ENCODE peak calls at places on chromosomes 3 and 15, in nine cellular contexts. One of them, this sample, is unnamed.

GRCh38 chr3:9390265-9390888 is 7.0 kb upstream of the SETD5 start:
- DNase-seq in GM06990: no peak
- DNase-seq in GM23338: no peak
- DNase-seq in A549: no peak
- DNase-seq in thoracic aorta: no peak
- DNase-seq in OCI-LY7: no peak
- DNase-seq in ascending aorta: no peak
- DNase-seq in NB4: peak
- DNase-seq in mammary epithelial cell: no peak
- DNase-seq in this sample: no peak

GRCh38 chr3:129487183-129487867 is 41.1 kb upstream of the RHO start:
- DNase-seq in thoracic aorta: no peak
- DNase-seq in OCI-LY7: no peak
- DNase-seq in ascending aorta: no peak
- DNase-seq in A549: no peak
- DNase-seq in GM06990: no peak
- DNase-seq in NB4: no peak
- DNase-seq in mammary epithelial cell: no peak
- DNase-seq in GM23338: no peak
- DNase-seq in this sample: no peak

GRCh38 chr3:36447063-36447462 is 66.8 kb downstream of the STAC start:
- DNase-seq in GM06990: no peak
- DNase-seq in thoracic aorta: no peak
- DNase-seq in NB4: no peak
- DNase-seq in GM23338: no peak
- DNase-seq in mammary epithelial cell: no peak
- DNase-seq in ascending aorta: no peak
- DNase-seq in OCI-LY7: no peak
- DNase-seq in A549: peak
- DNase-seq in this sample: no peak

GRCh38 chr3:46208167-46208704 is at the start of gene CCR1:
- DNase-seq in GM23338: peak
- DNase-seq in thoracic aorta: no peak
- DNase-seq in ascending aorta: no peak
- DNase-seq in A549: peak
- DNase-seq in GM06990: peak
- DNase-seq in OCI-LY7: peak
- DNase-seq in NB4: peak
- DNase-seq in mammary epithelial cell: peak
- DNase-seq in this sample: peak

GRCh38 chr3:138227650-138228049 is 40.5 kb downstream of the ARMC8 start:
- DNase-seq in GM06990: no peak
- DNase-seq in A549: no peak
- DNase-seq in GM23338: no peak
- DNase-seq in thoracic aorta: no peak
- DNase-seq in NB4: no peak
- DNase-seq in ascending aorta: no peak
- DNase-seq in mammary epithelial cell: no peak
- DNase-seq in OCI-LY7: no peak
- DNase-seq in this sample: no peak

GRCh38 chr3:8523041-8523440 is 21.4 kb downstream of the LMCD1 start:
- DNase-seq in mammary epithelial cell: no peak
- DNase-seq in GM06990: no peak
- DNase-seq in thoracic aorta: no peak
- DNase-seq in ascending aorta: no peak
- DNase-seq in A549: no peak
- DNase-seq in GM23338: no peak
- DNase-seq in OCI-LY7: no peak
- DNase-seq in NB4: no peak
- DNase-seq in this sample: no peak

GRCh38 chr3:170724599-170724998 is 138.7 kb upstream of the SLC7A14 start:
- DNase-seq in A549: no peak
- DNase-seq in ascending aorta: no peak
- DNase-seq in OCI-LY7: no peak
- DNase-seq in GM06990: no peak
- DNase-seq in GM23338: no peak
- DNase-seq in thoracic aorta: no peak
- DNase-seq in mammary epithelial cell: peak
- DNase-seq in NB4: peak
- DNase-seq in this sample: no peak

GRCh38 chr15:60591491-60592385 is 112.8 kb upstream of the ICE2 start:
- DNase-seq in OCI-LY7: peak
- DNase-seq in GM06990: peak
- DNase-seq in A549: peak
- DNase-seq in thoracic aorta: no peak
- DNase-seq in ascending aorta: no peak
- DNase-seq in GM23338: peak
- DNase-seq in mammary epithelial cell: peak
- DNase-seq in NB4: no peak
- DNase-seq in this sample: peak

GRCh38 chr3:30952786-30953185 is 58.3 kb upstream of the GADL1 start:
- DNase-seq in thoracic aorta: no peak
- DNase-seq in GM23338: no peak
- DNase-seq in mammary epithelial cell: peak
- DNase-seq in GM06990: no peak
- DNase-seq in ascending aorta: no peak
- DNase-seq in NB4: peak
- DNase-seq in A549: no peak
- DNase-seq in OCI-LY7: no peak
- DNase-seq in this sample: no peak

GRCh38 chr3:66441124-66441523 is 59.7 kb downstream of the LRIG1 start:
- DNase-seq in NB4: no peak
- DNase-seq in mammary epithelial cell: peak
- DNase-seq in thoracic aorta: no peak
- DNase-seq in OCI-LY7: no peak
- DNase-seq in ascending aorta: no peak
- DNase-seq in A549: no peak
- DNase-seq in GM23338: peak
- DNase-seq in GM06990: no peak
- DNase-seq in this sample: no peak

GRCh38 chr3:126961191-126961790 is 21.6 kb upstream of the PLXNA1 start:
- DNase-seq in GM06990: no peak
- DNase-seq in GM23338: no peak
- DNase-seq in A549: no peak
- DNase-seq in mammary epithelial cell: peak
- DNase-seq in thoracic aorta: peak
- DNase-seq in ascending aorta: peak
- DNase-seq in OCI-LY7: no peak
- DNase-seq in NB4: no peak
- DNase-seq in this sample: peak

GRCh38 chr3:72306800-72307341 is 521.9 kb upstream of the PROK2 start:
- DNase-seq in GM23338: peak
- DNase-seq in NB4: no peak
- DNase-seq in thoracic aorta: no peak
- DNase-seq in GM06990: no peak
- DNase-seq in A549: no peak
- DNase-seq in ascending aorta: no peak
- DNase-seq in OCI-LY7: no peak
- DNase-seq in mammary epithelial cell: no peak
- DNase-seq in this sample: no peak

GRCh38 chr3:25831578-25831977 is 41.7 kb downstream of the OXSM start:
- DNase-seq in A549: peak
- DNase-seq in NB4: peak
- DNase-seq in ascending aorta: no peak
- DNase-seq in OCI-LY7: peak
- DNase-seq in GM23338: peak
- DNase-seq in mammary epithelial cell: peak
- DNase-seq in GM06990: no peak
- DNase-seq in thoracic aorta: no peak
- DNase-seq in this sample: peak

GRCh38 chr3:65558821-65559220 is 479.9 kb downstream of the MAGI1 start:
- DNase-seq in OCI-LY7: no peak
- DNase-seq in GM06990: no peak
- DNase-seq in mammary epithelial cell: no peak
- DNase-seq in GM23338: no peak
- DNase-seq in thoracic aorta: no peak
- DNase-seq in A549: no peak
- DNase-seq in NB4: no peak
- DNase-seq in ascending aorta: no peak
- DNase-seq in this sample: no peak

GRCh38 chr3:106611841-106612240 is 743.0 kb upstream of the CBLB start:
- DNase-seq in A549: no peak
- DNase-seq in mammary epithelial cell: no peak
- DNase-seq in NB4: no peak
- DNase-seq in GM23338: no peak
- DNase-seq in OCI-LY7: no peak
- DNase-seq in thoracic aorta: no peak
- DNase-seq in GM06990: no peak
- DNase-seq in ascending aorta: no peak
- DNase-seq in this sample: no peak

GRCh38 chr3:115350606-115351005 is 203.5 kb upstream of the ZBTB20 start:
- DNase-seq in ascending aorta: no peak
- DNase-seq in GM06990: no peak
- DNase-seq in OCI-LY7: no peak
- DNase-seq in mammary epithelial cell: no peak
- DNase-seq in NB4: no peak
- DNase-seq in A549: no peak
- DNase-seq in thoracic aorta: no peak
- DNase-seq in GM23338: no peak
- DNase-seq in this sample: no peak

GRCh38 chr3:65963787-65964707 is 74.7 kb downstream of the MAGI1 start:
- DNase-seq in OCI-LY7: no peak
- DNase-seq in thoracic aorta: no peak
- DNase-seq in A549: peak
- DNase-seq in GM23338: peak
- DNase-seq in mammary epithelial cell: peak
- DNase-seq in GM06990: peak
- DNase-seq in NB4: peak
- DNase-seq in ascending aorta: no peak
- DNase-seq in this sample: peak

DNA sequence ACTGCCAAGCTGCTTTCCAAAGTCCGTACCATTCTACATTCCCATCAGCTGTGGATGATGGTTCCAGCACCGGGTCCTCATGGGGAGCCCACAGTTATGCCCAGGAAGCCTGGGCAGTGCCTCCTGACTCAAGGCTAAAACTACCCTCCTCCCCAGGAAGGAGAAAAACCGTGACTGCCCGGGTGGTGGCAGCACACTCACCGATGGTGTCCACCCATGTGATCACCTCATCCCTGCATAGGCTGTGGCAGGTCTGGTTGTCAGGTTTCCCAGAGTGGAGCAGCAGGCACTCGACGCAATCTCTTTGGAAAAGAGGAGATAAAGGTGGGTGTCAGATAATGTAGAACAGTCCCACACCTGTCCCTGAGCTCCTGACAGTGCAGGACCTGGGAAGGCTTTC is 38.6 kb downstream of the UMPS start:
- DNase-seq in GM06990: no peak
- DNase-seq in GM23338: peak
- DNase-seq in mammary epithelial cell: peak
- DNase-seq in thoracic aorta: no peak
- DNase-seq in A549: peak
- DNase-seq in ascending aorta: no peak
- DNase-seq in OCI-LY7: no peak
- DNase-seq in NB4: peak
- DNase-seq in this sample: peak
- TF ChIP-seq CTCF in GM06990: peak
- TF ChIP-seq CTCF in GM23338: peak
- TF ChIP-seq CTCF in mammary epithelial cell: peak
- TF ChIP-seq CTCF in thoracic aorta: no peak
- TF ChIP-seq CTCF in A549: peak
- TF ChIP-seq CTCF in ascending aorta: no peak
- TF ChIP-seq CTCF in OCI-LY7: peak
- TF ChIP-seq CTCF in NB4: peak
- TF ChIP-seq CTCF in this sample: peak

GRCh38 chr15:66293419-66294156 is at the start of gene DIS3L:
- DNase-seq in thoracic aorta: no peak
- DNase-seq in GM06990: peak
- DNase-seq in GM23338: peak
- DNase-seq in OCI-LY7: peak
- DNase-seq in mammary epithelial cell: peak
- DNase-seq in NB4: peak
- DNase-seq in A549: peak
- DNase-seq in ascending aorta: no peak
- DNase-seq in this sample: peak

GRCh38 chr15:66293085-66293418 is 316 bp upstream of the DIS3L start:
- DNase-seq in GM23338: no peak
- DNase-seq in NB4: peak
- DNase-seq in ascending aorta: no peak
- DNase-seq in GM06990: no peak
- DNase-seq in mammary epithelial cell: no peak
- DNase-seq in A549: no peak
- DNase-seq in OCI-LY7: no peak
- DNase-seq in thoracic aorta: no peak
- DNase-seq in this sample: no peak

GRCh38 chr15:66294157-66294931 is 976 bp downstream of the DIS3L start:
- DNase-seq in GM06990: no peak
- DNase-seq in A549: peak
- DNase-seq in NB4: no peak
- DNase-seq in GM23338: peak
- DNase-seq in thoracic aorta: no peak
- DNase-seq in OCI-LY7: peak
- DNase-seq in ascending aorta: no peak
- DNase-seq in mammary epithelial cell: peak
- DNase-seq in this sample: peak

GRCh38 chr15:66292261-66293084 is 895 bp upstream of the DIS3L start:
- DNase-seq in OCI-LY7: peak
- DNase-seq in thoracic aorta: no peak
- DNase-seq in GM23338: no peak
- DNase-seq in mammary epithelial cell: no peak
- DNase-seq in A549: no peak
- DNase-seq in NB4: peak
- DNase-seq in ascending aorta: no peak
- DNase-seq in GM06990: no peak
- DNase-seq in this sample: no peak

GRCh38 chr15:66294932-66295235 is 1.5 kb downstream of the DIS3L start:
- DNase-seq in mammary epithelial cell: no peak
- DNase-seq in OCI-LY7: peak
- DNase-seq in thoracic aorta: no peak
- DNase-seq in GM06990: no peak
- DNase-seq in A549: no peak
- DNase-seq in ascending aorta: no peak
- DNase-seq in NB4: peak
- DNase-seq in GM23338: no peak
- DNase-seq in this sample: no peak
- H3K4me3 ChIP-seq in mammary epithelial cell: no peak
- H3K4me3 ChIP-seq in OCI-LY7: peak
- H3K4me3 ChIP-seq in thoracic aorta: peak
- H3K4me3 ChIP-seq in GM06990: peak
- H3K4me3 ChIP-seq in A549: peak
- H3K4me3 ChIP-seq in ascending aorta: peak
- H3K4me3 ChIP-seq in NB4: peak
- H3K4me3 ChIP-seq in GM23338: peak
- H3K4me3 ChIP-seq in this sample: peak

GRCh38 chr3:158540066-158540465 is 30.9 kb upstream of the MLF1 start:
- DNase-seq in GM06990: no peak
- DNase-seq in OCI-LY7: no peak
- DNase-seq in GM23338: no peak
- DNase-seq in NB4: no peak
- DNase-seq in A549: no peak
- DNase-seq in thoracic aorta: no peak
- DNase-seq in mammary epithelial cell: no peak
- DNase-seq in ascending aorta: no peak
- DNase-seq in this sample: no peak

GRCh38 chr3:158539414-158540014 is 31.5 kb upstream of the MLF1 start:
- DNase-seq in GM06990: peak
- DNase-seq in A549: peak
- DNase-seq in GM23338: peak
- DNase-seq in mammary epithelial cell: peak
- DNase-seq in OCI-LY7: peak
- DNase-seq in ascending aorta: no peak
- DNase-seq in NB4: peak
- DNase-seq in thoracic aorta: no peak
- DNase-seq in this sample: peak
- TF ChIP-seq CTCF in GM06990: peak
- TF ChIP-seq CTCF in A549: peak
- TF ChIP-seq CTCF in GM23338: peak
- TF ChIP-seq CTCF in mammary epithelial cell: peak
- TF ChIP-seq CTCF in OCI-LY7: peak
- TF ChIP-seq CTCF in ascending aorta: no peak
- TF ChIP-seq CTCF in NB4: peak
- TF ChIP-seq CTCF in thoracic aorta: peak
- TF ChIP-seq CTCF in this sample: peak

GRCh38 chr3:190359813-190360212 is 28.1 kb upstream of the CLDN16 start:
- DNase-seq in NB4: no peak
- DNase-seq in GM06990: no peak
- DNase-seq in ascending aorta: no peak
- DNase-seq in mammary epithelial cell: no peak
- DNase-seq in A549: no peak
- DNase-seq in thoracic aorta: no peak
- DNase-seq in OCI-LY7: no peak
- DNase-seq in GM23338: peak
- DNase-seq in this sample: no peak
- H3K4me3 ChIP-seq in NB4: no peak
- H3K4me3 ChIP-seq in GM06990: no peak
- H3K4me3 ChIP-seq in ascending aorta: no peak
- H3K4me3 ChIP-seq in mammary epithelial cell: no peak
- H3K4me3 ChIP-seq in A549: no peak
- H3K4me3 ChIP-seq in thoracic aorta: no peak
- H3K4me3 ChIP-seq in OCI-LY7: no peak
- H3K4me3 ChIP-seq in GM23338: no peak
- H3K4me3 ChIP-seq in this sample: no peak

This sample was measured in GM12865.